ENCODE peak calls at places on chromosomes 7 and 10, in eight cellular contexts. X, Y, L, M, N, E, O and A are unnamed samples.
A peak's percentile ranks its signal among the peaks of the same experiment; 100 is the strongest.

GRCh38 chr10:113187066-113187777 is 237.2 kb downstream of the TCF7L2 start:
- DNase-seq in X (no peak), Y (no peak), L (peak; percentile 92), M (no peak), N (no peak), E (no peak), O (peak; percentile 77), A (peak; percentile 37)

GRCh38 chr10:120735773-120736371 is 115.3 kb upstream of the WDR11 start:
- DNase-seq in X (peak; percentile 21), Y (no peak), L (no peak), M (peak; percentile 12), N (no peak), E (no peak), O (peak; percentile 22), A (no peak)

GRCh38 chr10:73886085-73886529 is 11.8 kb upstream of the CAMK2G start:
- DNase-seq in X (peak; percentile 84), Y (peak; percentile 72), L (peak; percentile 90), M (peak; percentile 92), N (no peak), E (peak; percentile 85), O (peak; percentile 83), A (peak; percentile 72)

GRCh38 chr10:131786756-131787605 is 113.8 kb upstream of the PPP2R2D start:
- DNase-seq in X (peak; percentile 45), Y (no peak), L (no peak), M (peak; percentile 32), N (no peak), E (no peak), O (peak; percentile 51), A (peak; percentile 53)

GRCh38 chr10:127886371-127887051 is 6.2 kb downstream of the CLRN3 start:
- DNase-seq in X (no peak), Y (peak; percentile 63), L (no peak), M (no peak), N (no peak), E (no peak), O (no peak), A (no peak)

GRCh38 chr7:14988941-14989340 is 86.4 kb upstream of the DGKB start:
- DNase-seq in X (no peak), Y (no peak), L (no peak), M (no peak), N (no peak), E (no peak), O (peak; percentile 44), A (no peak)

GRCh38 chr10:97914837-97915211 is 65.2 kb downstream of the GOLGA7B start:
- DNase-seq in X (peak; percentile 66), Y (peak; percentile 78), L (peak; percentile 79), M (peak; percentile 81), N (peak; percentile 46), E (peak; percentile 87), O (peak; percentile 92), A (peak; percentile 70)

GRCh38 chr10:46311501-46311951 is 24.7 kb downstream of the ANTXRL start:
- DNase-seq in X (no peak), Y (peak; percentile 6), L (peak; percentile 48), M (no peak), N (no peak), E (no peak), O (no peak), A (no peak)

GRCh38 chr10:112716924-112717348 is 233.1 kb upstream of the TCF7L2 start:
- DNase-seq in X (peak; percentile 86), Y (no peak), L (no peak), M (no peak), N (no peak), E (no peak), O (no peak), A (no peak)

GRCh38 chr7:107579546-107579880 is 533 bp upstream of the BCAP29 start:
- DNase-seq in X (no peak), Y (no peak), L (no peak), M (no peak), N (no peak), E (no peak), O (no peak), A (no peak)

GRCh38 chr10:91462423-91462822 is 52.3 kb downstream of the HECTD2 start:
- DNase-seq in X (no peak), Y (no peak), L (no peak), M (no peak), N (no peak), E (no peak), O (no peak), A (no peak)

GRCh38 chr10:110944997-110945396 is 25.6 kb downstream of the SHOC2 start:
- DNase-seq in X (no peak), Y (no peak), L (no peak), M (no peak), N (no peak), E (no peak), O (no peak), A (no peak)

GRCh38 chr10:30463944-30464451 is 30.0 kb downstream of the MAP3K8 start:
- DNase-seq in X (peak; percentile 48), Y (no peak), L (no peak), M (no peak), N (no peak), E (no peak), O (no peak), A (no peak)

GRCh38 chr7:18565337-18565736 is 69.8 kb downstream of the HDAC9 start:
- DNase-seq in X (no peak), Y (no peak), L (no peak), M (no peak), N (no peak), E (no peak), O (no peak), A (no peak)

GRCh38 chr10:21292763-21293517 is 232.5 kb downstream of the SKIDA1 start:
- DNase-seq in X (peak; percentile 98), Y (peak; percentile 13), L (peak; percentile 74), M (no peak), N (no peak), E (peak; percentile 51), O (no peak), A (peak; percentile 69)

GRCh38 chr10:29692121-29692539 is 57.4 kb upstream of the SVIL start:
- DNase-seq in X (no peak), Y (no peak), L (no peak), M (no peak), N (no peak), E (peak; percentile 33), O (no peak), A (no peak)

GRCh38 chr7:3432916-3433315 is 131.9 kb downstream of the SDK1 start:
- DNase-seq in X (no peak), Y (no peak), L (no peak), M (no peak), N (no peak), E (no peak), O (no peak), A (no peak)

GRCh38 chr10:103576862-103577261 is 83.4 kb downstream of the NEURL1 start:
- DNase-seq in X (no peak), Y (no peak), L (no peak), M (no peak), N (no peak), E (no peak), O (no peak), A (no peak)

GRCh38 chr7:73991522-73992103 is 36.4 kb upstream of the ELN start:
- DNase-seq in X (no peak), Y (no peak), L (no peak), M (no peak), N (no peak), E (no peak), O (no peak), A (no peak)

GRCh38 chr7:81780914-81781693 is 11.3 kb upstream of the HGF start:
- DNase-seq in X (peak; percentile 28), Y (no peak), L (no peak), M (no peak), N (no peak), E (no peak), O (no peak), A (no peak)

GRCh38 chr7:151408839-151409554 is 841 bp downstream of the WDR86 start:
- DNase-seq in X (no peak), Y (peak; percentile 49), L (peak; percentile 68), M (no peak), N (no peak), E (no peak), O (peak; percentile 87), A (no peak)
- H3K4me3 ChIP-seq in X (no peak overlapping the region), Y (peak overlapping the region; percentile 38), L (peak overlapping the region; percentile 36), M (no peak overlapping the region), N (peak overlapping the region; percentile 69), E (no peak overlapping the region), O (peak overlapping the region; percentile 61), A (peak overlapping the region; percentile 46)

GRCh38 chr7:17033245-17033644 is 151.5 kb upstream of the AGR3 start:
- DNase-seq in X (no peak), Y (peak; percentile 18), L (no peak), M (no peak), N (no peak), E (peak; percentile 85), O (no peak), A (no peak)
- TF ChIP-seq EP300 in X (no peak), Y (no peak), L (no peak), M (no peak), N (no peak), E (no peak), O (no peak), A (no peak)

GRCh38 chr10:84138478-84139125 is 707 bp upstream of the GHITM start:
- DNase-seq in X (peak; percentile 58), Y (peak; percentile 49), L (no peak), M (peak; percentile 55), N (no peak), E (no peak), O (peak; percentile 34), A (peak; percentile 46)
- H3K4me3 ChIP-seq in X (peak overlapping the region; percentile 56), Y (peak overlapping the region; percentile 68), L (peak overlapping the region; percentile 95), M (peak overlapping the region; percentile 100), N (peak overlapping the region; percentile 19), E (peak overlapping the region; percentile 8), O (peak overlapping the region; percentile 96), A (peak overlapping the region; percentile 96)

GRCh38 chr7:131325179-131325840 is 2.4 kb upstream of the MKLN1 start:
- DNase-seq in X (no peak), Y (no peak), L (no peak), M (no peak), N (no peak), E (no peak), O (no peak), A (no peak)
- TF ChIP-seq EP300 in X (no peak), Y (no peak), L (no peak), M (no peak), N (no peak), E (no peak), O (no peak), A (no peak)

GRCh38 chr7:11188529-11189310 is 215.0 kb downstream of the PHF14 start:
- DNase-seq in X (no peak), Y (no peak), L (no peak), M (no peak), N (no peak), E (no peak), O (no peak), A (no peak)
- H3K4me3 ChIP-seq in X (no peak overlapping the region), Y (no peak overlapping the region), L (no peak overlapping the region), M (no peak overlapping the region), N (no peak overlapping the region), E (no peak overlapping the region), O (no peak overlapping the region), A (no peak overlapping the region)

GRCh38 chr7:105035349-105035748 is 21.3 kb downstream of the KMT2E start:
- DNase-seq in X (no peak), Y (no peak), L (no peak), M (no peak), N (no peak), E (no peak), O (no peak), A (no peak)

GRCh38 chr7:105037319-105037718 is 23.3 kb downstream of the KMT2E start:
- DNase-seq in X (no peak), Y (no peak), L (no peak), M (no peak), N (no peak), E (no peak), O (no peak), A (no peak)

GRCh38 chr7:105032553-105033214 is 18.7 kb downstream of the KMT2E start:
- DNase-seq in X (no peak), Y (no peak), L (no peak), M (no peak), N (no peak), E (no peak), O (no peak), A (no peak)

GRCh38 chr7:105036217-105037168 is 22.5 kb downstream of the KMT2E start:
- DNase-seq in X (no peak), Y (no peak), L (no peak), M (no peak), N (no peak), E (no peak), O (no peak), A (no peak)
- TF ChIP-seq EP300 in X (no peak), Y (no peak), L (no peak), M (no peak), N (no peak), E (no peak), O (no peak), A (no peak)